ENCODE peak calls at places on chromosomes 2 and 18, in seven cellular contexts. R, E, K, G, H, I and Y are unnamed samples.

GRCh38 chr2:136136921-136137320 is 19.0 kb upstream of the CXCR4 start:
- DNase-seq in H (no peak), R (no peak), K (no peak), E (no peak), G (no peak), I (no peak), Y (no peak)

GRCh38 chr18:49021433-49022129 is 70.8 kb upstream of the SMAD7 start:
- DNase-seq in I (no peak), G (no peak), K (peak), E (peak), H (peak), R (no peak), Y (no peak)

GRCh38 chr2:156845806-156846558 is 409.8 kb downstream of the GPD2 start:
- DNase-seq in H (no peak), K (no peak), I (no peak), E (no peak), G (no peak), R (no peak), Y (no peak)

GRCh38 chr2:202682274-202682673 is 47.5 kb downstream of the FAM117B start:
- DNase-seq in G (no peak), K (no peak), R (no peak), I (no peak), E (no peak), H (no peak), Y (no peak)

GRCh38 chr2:141199711-141200110 is 931.1 kb downstream of the LRP1B start:
- DNase-seq in E (peak), R (no peak), I (no peak), H (no peak), G (no peak), K (no peak), Y (no peak)

GRCh38 chr2:217913415-217913814 is 89.4 kb downstream of the TNS1 start:
- DNase-seq in R (no peak), G (no peak), I (no peak), E (no peak), K (no peak), H (no peak), Y (no peak)

GRCh38 chr2:75076088-75076487 is 117.6 kb downstream of the POLE4 start:
- DNase-seq in I (no peak), H (no peak), E (no peak), K (no peak), R (no peak), G (no peak), Y (no peak)

GRCh38 chr2:120348134-120349103 is 2.5 kb downstream of the INHBB start:
- DNase-seq in K (no peak), H (no peak), G (no peak), R (no peak), I (no peak), E (no peak), Y (peak)

GRCh38 chr2:172329404-172330059 is 97.9 kb upstream of the ITGA6 start:
- DNase-seq in K (peak), I (no peak), E (no peak), G (peak), H (no peak), R (no peak), Y (no peak)

GRCh38 chr2:12923907-12924610 is 207.3 kb downstream of the TRIB2 start:
- DNase-seq in R (no peak), K (no peak), I (no peak), H (no peak), E (peak), G (no peak), Y (no peak)

GRCh38 chr2:86747708-86748627 is 27.9 kb downstream of the RMND5A start:
- DNase-seq in K (no peak), E (peak), G (no peak), I (no peak), R (peak), H (no peak), Y (peak)

GRCh38 chr2:6877402-6878305 is at the start of gene RSAD2:
- DNase-seq in I (no peak), E (peak), R (no peak), H (no peak), G (no peak), K (peak), Y (no peak)

GRCh38 chr2:230865324-230865765 is 603 bp downstream of the ITM2C start:
- DNase-seq in H (no peak), K (no peak), E (no peak), I (no peak), G (no peak), R (no peak), Y (no peak)

GRCh38 chr2:774436-774835 is 97.2 kb upstream of the TMEM18 start:
- DNase-seq in E (no peak), H (no peak), I (no peak), K (no peak), G (no peak), R (no peak), Y (no peak)

GRCh38 chr2:47297767-47298401 is 105.1 kb upstream of the MSH2 start:
- DNase-seq in G (no peak), K (no peak), I (no peak), H (no peak), R (no peak), E (no peak), Y (no peak)

GRCh38 chr2:85954918-85955420 is 66.2 kb upstream of the ST3GAL5 start:
- DNase-seq in K (no peak), G (no peak), R (no peak), E (no peak), I (no peak), H (no peak), Y (peak)

GRCh38 chr2:136208682-136209081 is 90.7 kb upstream of the CXCR4 start:
- DNase-seq in I (no peak), E (no peak), R (no peak), K (no peak), H (no peak), G (no peak), Y (no peak)

GRCh38 chr2:199459286-199460100 is 1.8 kb upstream of the SATB2 start:
- DNase-seq in G (peak), H (peak), K (peak), R (peak), E (peak), I (peak), Y (peak)

GRCh38 chr18:63949068-63949737 is at the start of gene HMSD:
- DNase-seq in H (peak), E (peak), G (peak), K (peak), R (no peak), I (peak), Y (no peak)

GRCh38 chr2:127415593-127416485 is 2.4 kb upstream of the PROC start:
- DNase-seq in R (no peak), I (peak), E (no peak), H (peak), K (peak), G (peak), Y (no peak)

GRCh38 chr18:13017247-13017875 is 26.2 kb downstream of the CEP192 start:
- DNase-seq in K (no peak), E (no peak), G (no peak), I (no peak), R (no peak), H (no peak), Y (no peak)

GRCh38 chr18:9137168-9138066 is 836 bp downstream of the ANKRD12 start:
- DNase-seq in H (peak), G (peak), K (peak), E (peak), I (peak), R (peak), Y (peak)

GRCh38 chr18:62420151-62420512 is 95.0 kb downstream of the TNFRSF11A start:
- DNase-seq in E (peak), K (no peak), H (no peak), I (no peak), G (no peak), R (no peak), Y (no peak)

GRCh38 chr2:212548459-212548815 is 9.8 kb upstream of the ERBB4 start:
- DNase-seq in K (no peak), E (peak), H (no peak), G (no peak), I (no peak), R (peak), Y (no peak)

GRCh38 chr2:113167115-113167932 is 6.4 kb upstream of the PSD4 start:
- DNase-seq in E (no peak), I (no peak), K (peak), H (no peak), G (no peak), R (no peak), Y (no peak)

GRCh38 chr2:149004836-149005235 is 33.7 kb upstream of the LYPD6B start:
- DNase-seq in K (no peak), E (no peak), H (no peak), R (peak), I (no peak), G (no peak), Y (no peak)

GRCh38 chr2:12694990-12695774 is 21.6 kb upstream of the TRIB2 start:
- DNase-seq in H (no peak), I (no peak), R (no peak), K (no peak), G (no peak), E (no peak), Y (no peak)

GRCh38 chr2:173963817-173964564 is 1.2 kb downstream of the SP3 start:
- DNase-seq in I (peak), G (peak), K (peak), R (no peak), H (peak), E (peak), Y (no peak)

GRCh38 chr2:212854116-212854515 is 297.3 kb downstream of the IKZF2 start:
- DNase-seq in K (no peak), I (no peak), H (no peak), R (no peak), E (no peak), G (no peak), Y (no peak)

GRCh38 chr2:239368321-239368720 is 32.5 kb downstream of the HDAC4 start:
- DNase-seq in R (no peak), I (no peak), E (no peak), H (no peak), K (peak), G (peak), Y (no peak)

GRCh38 chr2:28342081-28342967 is 50.3 kb upstream of the FOSL2 start:
- DNase-seq in I (no peak), E (peak), R (no peak), G (peak), H (no peak), K (peak), Y (peak)

GRCh38 chr2:109234355-109234754 is 105.3 kb downstream of the SH3RF3 start:
- DNase-seq in I (no peak), G (no peak), K (no peak), R (no peak), H (no peak), E (no peak), Y (no peak)

GRCh38 chr2:212811036-212811805 is 272.6 kb upstream of the ERBB4 start:
- DNase-seq in E (peak), G (no peak), I (no peak), H (no peak), K (no peak), R (peak), Y (no peak)

GRCh38 chr2:43675646-43676321 is 445 bp downstream of the C1GALT1C1L start:
- DNase-seq in R (no peak), E (no peak), G (no peak), I (no peak), K (no peak), H (no peak), Y (no peak)

GRCh38 chr2:35410431-35411061 is 945.0 kb upstream of the CRIM1 start:
- DNase-seq in I (peak), K (peak), G (peak), E (peak), R (no peak), H (peak), Y (peak)

GRCh38 chr2:98444436-98445166 is at the start of gene INPP4A:
- DNase-seq in I (peak), G (peak), K (peak), E (peak), H (peak), R (no peak), Y (no peak)

GRCh38 chr2:63127594-63127993 is 77.0 kb downstream of the OTX1 start:
- DNase-seq in H (no peak), K (no peak), R (no peak), E (no peak), I (no peak), G (no peak), Y (no peak)